ENCODE peak calls at places on chromosomes 5 and 9, in six cellular contexts. One of them, this sample, is unnamed.

GRCh38 chr5:90933298-90933697 is 374.7 kb downstream of the ADGRV1 start:
- DNase-seq in stimulated activated CD4-positive, alpha-beta T cell treated with anti-CD3 and anti-CD28 coated beads, Interleukin-1b, Interleukin-23, amount 100 ng/mL, for 48 hours: no peak
- DNase-seq in left colon: no peak
- DNase-seq in posterior vena cava: no peak
- DNase-seq in psoas muscle: no peak
- DNase-seq in GM19239: no peak
- DNase-seq in this sample: no peak

GRCh38 chr9:106106396-106106795 is 412.1 kb downstream of the TMEM38B start:
- DNase-seq in left colon: no peak
- DNase-seq in GM19239: no peak
- DNase-seq in posterior vena cava: no peak
- DNase-seq in psoas muscle: no peak
- DNase-seq in stimulated activated CD4-positive, alpha-beta T cell treated with anti-CD3 and anti-CD28 coated beads, Interleukin-1b, Interleukin-23, amount 100 ng/mL, for 48 hours: no peak
- DNase-seq in this sample: no peak

GRCh38 chr5:44875661-44876250 is 67.0 kb downstream of the MRPS30 start:
- DNase-seq in left colon: no peak
- DNase-seq in posterior vena cava: no peak
- DNase-seq in stimulated activated CD4-positive, alpha-beta T cell treated with anti-CD3 and anti-CD28 coated beads, Interleukin-1b, Interleukin-23, amount 100 ng/mL, for 48 hours: peak
- DNase-seq in GM19239: peak
- DNase-seq in psoas muscle: no peak
- DNase-seq in this sample: no peak

GRCh38 chr5:31688515-31689092 is 49.7 kb downstream of the PDZD2 start:
- DNase-seq in psoas muscle: no peak
- DNase-seq in posterior vena cava: no peak
- DNase-seq in stimulated activated CD4-positive, alpha-beta T cell treated with anti-CD3 and anti-CD28 coated beads, Interleukin-1b, Interleukin-23, amount 100 ng/mL, for 48 hours: no peak
- DNase-seq in left colon: no peak
- DNase-seq in GM19239: no peak
- DNase-seq in this sample: no peak

GRCh38 chr9:133731876-133732321 is 6.3 kb downstream of the SARDH start:
- DNase-seq in posterior vena cava: peak
- DNase-seq in psoas muscle: no peak
- DNase-seq in left colon: no peak
- DNase-seq in GM19239: no peak
- DNase-seq in stimulated activated CD4-positive, alpha-beta T cell treated with anti-CD3 and anti-CD28 coated beads, Interleukin-1b, Interleukin-23, amount 100 ng/mL, for 48 hours: no peak
- DNase-seq in this sample: no peak

GRCh38 chr5:123717139-123717538 is 205.2 kb downstream of the CSNK1G3 start:
- DNase-seq in posterior vena cava: no peak
- DNase-seq in GM19239: no peak
- DNase-seq in stimulated activated CD4-positive, alpha-beta T cell treated with anti-CD3 and anti-CD28 coated beads, Interleukin-1b, Interleukin-23, amount 100 ng/mL, for 48 hours: no peak
- DNase-seq in psoas muscle: no peak
- DNase-seq in left colon: no peak
- DNase-seq in this sample: no peak

GRCh38 chr9:125519741-125520140 is 187.3 kb downstream of the MAPKAP1 start:
- DNase-seq in GM19239: no peak
- DNase-seq in stimulated activated CD4-positive, alpha-beta T cell treated with anti-CD3 and anti-CD28 coated beads, Interleukin-1b, Interleukin-23, amount 100 ng/mL, for 48 hours: no peak
- DNase-seq in posterior vena cava: no peak
- DNase-seq in psoas muscle: no peak
- DNase-seq in left colon: no peak
- DNase-seq in this sample: no peak

GRCh38 chr9:93676310-93677054 is 100.1 kb downstream of the PHF2 start:
- DNase-seq in psoas muscle: no peak
- DNase-seq in left colon: peak
- DNase-seq in GM19239: no peak
- DNase-seq in stimulated activated CD4-positive, alpha-beta T cell treated with anti-CD3 and anti-CD28 coated beads, Interleukin-1b, Interleukin-23, amount 100 ng/mL, for 48 hours: peak
- DNase-seq in posterior vena cava: peak
- DNase-seq in this sample: peak

GRCh38 chr9:18594837-18595236 is 120.9 kb downstream of the ADAMTSL1 start:
- DNase-seq in left colon: no peak
- DNase-seq in posterior vena cava: no peak
- DNase-seq in stimulated activated CD4-positive, alpha-beta T cell treated with anti-CD3 and anti-CD28 coated beads, Interleukin-1b, Interleukin-23, amount 100 ng/mL, for 48 hours: no peak
- DNase-seq in GM19239: no peak
- DNase-seq in psoas muscle: no peak
- DNase-seq in this sample: no peak

GRCh38 chr9:136747161-136748060 is 914 bp downstream of the LCN6 start:
- DNase-seq in psoas muscle: no peak
- DNase-seq in GM19239: no peak
- DNase-seq in stimulated activated CD4-positive, alpha-beta T cell treated with anti-CD3 and anti-CD28 coated beads, Interleukin-1b, Interleukin-23, amount 100 ng/mL, for 48 hours: no peak
- DNase-seq in posterior vena cava: no peak
- DNase-seq in left colon: no peak
- DNase-seq in this sample: no peak

GRCh38 chr9:21994526-21994995 is at the start of gene CDKN2B-AS1:
- DNase-seq in posterior vena cava: peak
- DNase-seq in stimulated activated CD4-positive, alpha-beta T cell treated with anti-CD3 and anti-CD28 coated beads, Interleukin-1b, Interleukin-23, amount 100 ng/mL, for 48 hours: no peak
- DNase-seq in left colon: peak
- DNase-seq in GM19239: no peak
- DNase-seq in psoas muscle: peak
- DNase-seq in this sample: no peak

GRCh38 chr5:151281001-151281639 is 22.4 kb downstream of the SLC36A3 start:
- DNase-seq in left colon: no peak
- DNase-seq in stimulated activated CD4-positive, alpha-beta T cell treated with anti-CD3 and anti-CD28 coated beads, Interleukin-1b, Interleukin-23, amount 100 ng/mL, for 48 hours: no peak
- DNase-seq in posterior vena cava: no peak
- DNase-seq in GM19239: no peak
- DNase-seq in psoas muscle: no peak
- DNase-seq in this sample: no peak

GRCh38 chr5:146365618-146366017 is 27.0 kb downstream of the POU4F3 start:
- DNase-seq in left colon: no peak
- DNase-seq in posterior vena cava: no peak
- DNase-seq in GM19239: no peak
- DNase-seq in stimulated activated CD4-positive, alpha-beta T cell treated with anti-CD3 and anti-CD28 coated beads, Interleukin-1b, Interleukin-23, amount 100 ng/mL, for 48 hours: no peak
- DNase-seq in psoas muscle: no peak
- DNase-seq in this sample: no peak

GRCh38 chr5:67015577-67016290 is 180.9 kb downstream of the CD180 start:
- DNase-seq in GM19239: no peak
- DNase-seq in posterior vena cava: no peak
- DNase-seq in stimulated activated CD4-positive, alpha-beta T cell treated with anti-CD3 and anti-CD28 coated beads, Interleukin-1b, Interleukin-23, amount 100 ng/mL, for 48 hours: no peak
- DNase-seq in psoas muscle: no peak
- DNase-seq in left colon: no peak
- DNase-seq in this sample: no peak

GRCh38 chr5:64576241-64576640 is 70.4 kb downstream of the RGS7BP start:
- DNase-seq in stimulated activated CD4-positive, alpha-beta T cell treated with anti-CD3 and anti-CD28 coated beads, Interleukin-1b, Interleukin-23, amount 100 ng/mL, for 48 hours: no peak
- DNase-seq in posterior vena cava: no peak
- DNase-seq in left colon: no peak
- DNase-seq in psoas muscle: no peak
- DNase-seq in GM19239: no peak
- DNase-seq in this sample: no peak

GRCh38 chr9:130995399-130995941 is 13.5 kb upstream of the LAMC3 start:
- DNase-seq in stimulated activated CD4-positive, alpha-beta T cell treated with anti-CD3 and anti-CD28 coated beads, Interleukin-1b, Interleukin-23, amount 100 ng/mL, for 48 hours: no peak
- DNase-seq in posterior vena cava: no peak
- DNase-seq in left colon: no peak
- DNase-seq in GM19239: no peak
- DNase-seq in psoas muscle: peak
- DNase-seq in this sample: no peak

GRCh38 chr9:27787941-27788340 is 214.7 kb upstream of the C9orf72 start:
- DNase-seq in left colon: no peak
- DNase-seq in GM19239: no peak
- DNase-seq in stimulated activated CD4-positive, alpha-beta T cell treated with anti-CD3 and anti-CD28 coated beads, Interleukin-1b, Interleukin-23, amount 100 ng/mL, for 48 hours: no peak
- DNase-seq in psoas muscle: no peak
- DNase-seq in posterior vena cava: no peak
- DNase-seq in this sample: no peak

GRCh38 chr9:95373069-95373681 is 55.7 kb upstream of the FANCC start:
- DNase-seq in stimulated activated CD4-positive, alpha-beta T cell treated with anti-CD3 and anti-CD28 coated beads, Interleukin-1b, Interleukin-23, amount 100 ng/mL, for 48 hours: no peak
- DNase-seq in posterior vena cava: no peak
- DNase-seq in psoas muscle: no peak
- DNase-seq in GM19239: no peak
- DNase-seq in left colon: no peak
- DNase-seq in this sample: no peak

GRCh38 chr9:114002986-114003740 is 74.9 kb downstream of the AMBP start:
- DNase-seq in left colon: peak
- DNase-seq in stimulated activated CD4-positive, alpha-beta T cell treated with anti-CD3 and anti-CD28 coated beads, Interleukin-1b, Interleukin-23, amount 100 ng/mL, for 48 hours: no peak
- DNase-seq in GM19239: no peak
- DNase-seq in psoas muscle: no peak
- DNase-seq in posterior vena cava: peak
- DNase-seq in this sample: peak

GRCh38 chr9:15965246-15965745 is 412.5 kb downstream of the CCDC171 start:
- DNase-seq in left colon: no peak
- DNase-seq in GM19239: no peak
- DNase-seq in psoas muscle: no peak
- DNase-seq in stimulated activated CD4-positive, alpha-beta T cell treated with anti-CD3 and anti-CD28 coated beads, Interleukin-1b, Interleukin-23, amount 100 ng/mL, for 48 hours: no peak
- DNase-seq in posterior vena cava: no peak
- DNase-seq in this sample: no peak

GRCh38 chr5:37121465-37121864 is 127.7 kb downstream of the CPLANE1 start:
- DNase-seq in GM19239: no peak
- DNase-seq in posterior vena cava: no peak
- DNase-seq in left colon: no peak
- DNase-seq in psoas muscle: no peak
- DNase-seq in stimulated activated CD4-positive, alpha-beta T cell treated with anti-CD3 and anti-CD28 coated beads, Interleukin-1b, Interleukin-23, amount 100 ng/mL, for 48 hours: no peak
- DNase-seq in this sample: no peak

GRCh38 chr5:80941496-80941895 is 18.7 kb upstream of the RASGRF2 start:
- DNase-seq in posterior vena cava: no peak
- DNase-seq in GM19239: no peak
- DNase-seq in stimulated activated CD4-positive, alpha-beta T cell treated with anti-CD3 and anti-CD28 coated beads, Interleukin-1b, Interleukin-23, amount 100 ng/mL, for 48 hours: no peak
- DNase-seq in psoas muscle: no peak
- DNase-seq in left colon: no peak
- DNase-seq in this sample: no peak

GRCh38 chr9:132698989-132699388 is 28.7 kb downstream of the GTF3C4 start:
- DNase-seq in psoas muscle: no peak
- DNase-seq in stimulated activated CD4-positive, alpha-beta T cell treated with anti-CD3 and anti-CD28 coated beads, Interleukin-1b, Interleukin-23, amount 100 ng/mL, for 48 hours: no peak
- DNase-seq in GM19239: no peak
- DNase-seq in posterior vena cava: no peak
- DNase-seq in left colon: no peak
- DNase-seq in this sample: no peak

GRCh38 chr5:132883261-132883834 is 9.9 kb downstream of the LEAP2 start:
- DNase-seq in GM19239: peak
- DNase-seq in psoas muscle: no peak
- DNase-seq in posterior vena cava: no peak
- DNase-seq in left colon: peak
- DNase-seq in stimulated activated CD4-positive, alpha-beta T cell treated with anti-CD3 and anti-CD28 coated beads, Interleukin-1b, Interleukin-23, amount 100 ng/mL, for 48 hours: no peak
- DNase-seq in this sample: no peak

GRCh38 chr5:110258460-110258859 is 468.0 kb downstream of the TMEM232 start:
- DNase-seq in GM19239: no peak
- DNase-seq in stimulated activated CD4-positive, alpha-beta T cell treated with anti-CD3 and anti-CD28 coated beads, Interleukin-1b, Interleukin-23, amount 100 ng/mL, for 48 hours: no peak
- DNase-seq in psoas muscle: no peak
- DNase-seq in left colon: no peak
- DNase-seq in posterior vena cava: no peak
- DNase-seq in this sample: no peak

GRCh38 chr9:34659592-34660253 is 2.7 kb downstream of the CCL27 start:
- DNase-seq in stimulated activated CD4-positive, alpha-beta T cell treated with anti-CD3 and anti-CD28 coated beads, Interleukin-1b, Interleukin-23, amount 100 ng/mL, for 48 hours: no peak
- DNase-seq in left colon: peak
- DNase-seq in GM19239: no peak
- DNase-seq in posterior vena cava: no peak
- DNase-seq in psoas muscle: no peak
- DNase-seq in this sample: no peak

GRCh38 chr5:15376803-15377202 is 123.2 kb upstream of the FBXL7 start:
- DNase-seq in stimulated activated CD4-positive, alpha-beta T cell treated with anti-CD3 and anti-CD28 coated beads, Interleukin-1b, Interleukin-23, amount 100 ng/mL, for 48 hours: no peak
- DNase-seq in GM19239: no peak
- DNase-seq in left colon: no peak
- DNase-seq in psoas muscle: no peak
- DNase-seq in posterior vena cava: no peak
- DNase-seq in this sample: peak

GRCh38 chr9:127550277-127550676 is 61.8 kb upstream of the STXBP1 start:
- DNase-seq in GM19239: no peak
- DNase-seq in stimulated activated CD4-positive, alpha-beta T cell treated with anti-CD3 and anti-CD28 coated beads, Interleukin-1b, Interleukin-23, amount 100 ng/mL, for 48 hours: no peak
- DNase-seq in psoas muscle: no peak
- DNase-seq in left colon: no peak
- DNase-seq in posterior vena cava: no peak
- DNase-seq in this sample: no peak

GRCh38 chr9:74355107-74355506 is 142.0 kb upstream of the RORB start:
- DNase-seq in stimulated activated CD4-positive, alpha-beta T cell treated with anti-CD3 and anti-CD28 coated beads, Interleukin-1b, Interleukin-23, amount 100 ng/mL, for 48 hours: no peak
- DNase-seq in GM19239: no peak
- DNase-seq in left colon: no peak
- DNase-seq in psoas muscle: no peak
- DNase-seq in posterior vena cava: no peak
- DNase-seq in this sample: no peak

GRCh38 chr5:61333351-61334223 is 1.5 kb downstream of the ZSWIM6 start:
- DNase-seq in psoas muscle: peak
- DNase-seq in left colon: no peak
- DNase-seq in stimulated activated CD4-positive, alpha-beta T cell treated with anti-CD3 and anti-CD28 coated beads, Interleukin-1b, Interleukin-23, amount 100 ng/mL, for 48 hours: peak
- DNase-seq in GM19239: peak
- DNase-seq in posterior vena cava: peak
- DNase-seq in this sample: no peak

GRCh38 chr5:121053055-121053985 is 589.2 kb downstream of the PRR16 start:
- DNase-seq in posterior vena cava: no peak
- DNase-seq in GM19239: no peak
- DNase-seq in psoas muscle: no peak
- DNase-seq in stimulated activated CD4-positive, alpha-beta T cell treated with anti-CD3 and anti-CD28 coated beads, Interleukin-1b, Interleukin-23, amount 100 ng/mL, for 48 hours: no peak
- DNase-seq in left colon: no peak
- DNase-seq in this sample: no peak

GRCh38 chr9:19429590-19429989 is 20.8 kb downstream of the ACER2 start:
- DNase-seq in GM19239: no peak
- DNase-seq in left colon: no peak
- DNase-seq in stimulated activated CD4-positive, alpha-beta T cell treated with anti-CD3 and anti-CD28 coated beads, Interleukin-1b, Interleukin-23, amount 100 ng/mL, for 48 hours: no peak
- DNase-seq in psoas muscle: no peak
- DNase-seq in posterior vena cava: no peak
- DNase-seq in this sample: no peak

GRCh38 chr5:39376293-39376714 is 12.0 kb upstream of the C9 start:
- DNase-seq in stimulated activated CD4-positive, alpha-beta T cell treated with anti-CD3 and anti-CD28 coated beads, Interleukin-1b, Interleukin-23, amount 100 ng/mL, for 48 hours: peak
- DNase-seq in left colon: no peak
- DNase-seq in psoas muscle: no peak
- DNase-seq in GM19239: peak
- DNase-seq in posterior vena cava: no peak
- DNase-seq in this sample: no peak

GRCh38 chr9:89021154-89021803 is 30.0 kb downstream of the S1PR3 start:
- DNase-seq in left colon: no peak
- DNase-seq in posterior vena cava: no peak
- DNase-seq in stimulated activated CD4-positive, alpha-beta T cell treated with anti-CD3 and anti-CD28 coated beads, Interleukin-1b, Interleukin-23, amount 100 ng/mL, for 48 hours: no peak
- DNase-seq in GM19239: no peak
- DNase-seq in psoas muscle: peak
- DNase-seq in this sample: no peak